ENCODE peak calls at places on chromosomes 12 and 14, in five cellular contexts. One of them, this sample, is unnamed.

GRCh38 chr14:52987042-52987441 is 36.2 kb upstream of the FERMT2 start:
- DNase-seq in fibroblast of lung: no peak
- DNase-seq in AG04449: no peak
- DNase-seq in choroid plexus epithelial cell: no peak
- DNase-seq in aorta: no peak
- DNase-seq in this sample: no peak

GRCh38 chr12:92987846-92988621 is 58.9 kb upstream of the EEA1 start:
- DNase-seq in aorta: peak
- DNase-seq in AG04449: no peak
- DNase-seq in choroid plexus epithelial cell: peak
- DNase-seq in fibroblast of lung: no peak
- DNase-seq in this sample: no peak

GRCh38 chr12:57011438-57012424 is 4.6 kb downstream of the TAC3 start:
- DNase-seq in aorta: no peak
- DNase-seq in fibroblast of lung: no peak
- DNase-seq in AG04449: no peak
- DNase-seq in choroid plexus epithelial cell: no peak
- DNase-seq in this sample: no peak

GRCh38 chr12:5593056-5593455 is 161.1 kb downstream of the NTF3 start:
- DNase-seq in choroid plexus epithelial cell: no peak
- DNase-seq in AG04449: no peak
- DNase-seq in fibroblast of lung: no peak
- DNase-seq in aorta: no peak
- DNase-seq in this sample: no peak

GRCh38 chr12:10901427-10901826 is 7.9 kb downstream of the TAS2R13 start:
- DNase-seq in AG04449: no peak
- DNase-seq in fibroblast of lung: no peak
- DNase-seq in choroid plexus epithelial cell: peak
- DNase-seq in aorta: no peak
- DNase-seq in this sample: no peak

GRCh38 chr12:109761631-109761950 is 48.0 kb downstream of the FAM222A start:
- DNase-seq in AG04449: no peak
- DNase-seq in choroid plexus epithelial cell: no peak
- DNase-seq in aorta: peak
- DNase-seq in fibroblast of lung: no peak
- DNase-seq in this sample: no peak

GRCh38 chr12:95796225-95796981 is 5.8 kb upstream of the NTN4 start:
- DNase-seq in AG04449: no peak
- DNase-seq in choroid plexus epithelial cell: peak
- DNase-seq in fibroblast of lung: no peak
- DNase-seq in aorta: no peak
- DNase-seq in this sample: no peak

GRCh38 chr12:103397536-103397935 is 98.2 kb downstream of the C12orf42 start:
- DNase-seq in AG04449: no peak
- DNase-seq in aorta: no peak
- DNase-seq in choroid plexus epithelial cell: no peak
- DNase-seq in fibroblast of lung: no peak
- DNase-seq in this sample: no peak

GRCh38 chr12:127711108-127711507 is 555.9 kb upstream of the TMEM132C start:
- DNase-seq in AG04449: no peak
- DNase-seq in aorta: no peak
- DNase-seq in choroid plexus epithelial cell: no peak
- DNase-seq in fibroblast of lung: no peak
- DNase-seq in this sample: no peak

GRCh38 chr14:50820786-50821185 is 10.2 kb downstream of the NIN start:
- DNase-seq in fibroblast of lung: no peak
- DNase-seq in AG04449: no peak
- DNase-seq in aorta: no peak
- DNase-seq in choroid plexus epithelial cell: no peak
- DNase-seq in this sample: no peak

GRCh38 chr12:80707126-80707829 is at the start of gene MYF6:
- DNase-seq in fibroblast of lung: no peak
- DNase-seq in choroid plexus epithelial cell: no peak
- DNase-seq in aorta: no peak
- DNase-seq in AG04449: no peak
- DNase-seq in this sample: no peak

GRCh38 chr12:89278862-89279261 is 73.4 kb downstream of the DUSP6 start:
- DNase-seq in choroid plexus epithelial cell: no peak
- DNase-seq in aorta: no peak
- DNase-seq in fibroblast of lung: no peak
- DNase-seq in AG04449: no peak
- DNase-seq in this sample: no peak

GRCh38 chr12:57730336-57731067 is 8.0 kb downstream of the AGAP2 start:
- DNase-seq in choroid plexus epithelial cell: no peak
- DNase-seq in fibroblast of lung: no peak
- DNase-seq in AG04449: no peak
- DNase-seq in aorta: no peak
- DNase-seq in this sample: no peak

GRCh38 chr12:46546634-46547273 is 174.2 kb upstream of the SLC38A2 start:
- DNase-seq in choroid plexus epithelial cell: peak
- DNase-seq in AG04449: no peak
- DNase-seq in aorta: no peak
- DNase-seq in fibroblast of lung: peak
- DNase-seq in this sample: no peak

GRCh38 chr14:55130194-55130550 is 1.1 kb downstream of the LGALS3 start:
- DNase-seq in aorta: peak
- DNase-seq in fibroblast of lung: peak
- DNase-seq in AG04449: no peak
- DNase-seq in choroid plexus epithelial cell: no peak
- DNase-seq in this sample: no peak

GRCh38 chr14:87081004-87081403 is 912.0 kb downstream of the GALC start:
- DNase-seq in choroid plexus epithelial cell: no peak
- DNase-seq in AG04449: no peak
- DNase-seq in fibroblast of lung: no peak
- DNase-seq in aorta: no peak
- DNase-seq in this sample: no peak

GRCh38 chr14:96156804-96157760 is 47.6 kb upstream of the BDKRB2 start:
- DNase-seq in fibroblast of lung: no peak
- DNase-seq in AG04449: no peak
- DNase-seq in choroid plexus epithelial cell: no peak
- DNase-seq in aorta: no peak
- DNase-seq in this sample: no peak

DNA sequence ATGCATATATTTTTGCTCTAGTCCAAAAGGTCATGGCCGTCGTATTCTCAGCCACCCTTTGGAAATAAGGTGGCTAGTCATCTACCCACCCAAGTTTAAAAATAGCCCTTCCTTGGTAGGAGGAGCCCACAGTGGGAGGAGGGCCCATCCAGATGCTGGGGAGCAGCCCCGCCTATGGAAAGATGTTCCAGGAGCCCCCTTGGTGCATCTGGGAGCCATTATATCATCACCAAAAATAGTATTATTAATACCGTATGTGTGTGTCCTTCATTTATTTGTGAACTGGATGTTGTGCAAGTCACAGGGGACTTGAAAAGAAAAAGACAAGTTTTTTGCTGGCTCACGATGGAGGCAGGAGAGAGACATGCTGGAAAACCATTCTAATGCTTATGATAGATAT is 34.0 kb downstream of the EMP1 start:
- DNase-seq in choroid plexus epithelial cell: no peak
- DNase-seq in aorta: no peak
- DNase-seq in AG04449: no peak
- DNase-seq in fibroblast of lung: no peak
- DNase-seq in this sample: no peak
- H3K4me3 ChIP-seq in choroid plexus epithelial cell: no peak
- H3K4me3 ChIP-seq in aorta: no peak
- H3K4me3 ChIP-seq in AG04449: no peak
- H3K4me3 ChIP-seq in fibroblast of lung: no peak
- H3K4me3 ChIP-seq in this sample: no peak

GRCh38 chr12:54472494-54473262 is 724 bp downstream of the GTSF1 start:
- DNase-seq in choroid plexus epithelial cell: no peak
- DNase-seq in AG04449: no peak
- DNase-seq in aorta: no peak
- DNase-seq in fibroblast of lung: no peak
- DNase-seq in this sample: no peak

GRCh38 chr12:54478270-54478669 is 4.9 kb upstream of the GTSF1 start:
- DNase-seq in choroid plexus epithelial cell: no peak
- DNase-seq in aorta: no peak
- DNase-seq in AG04449: no peak
- DNase-seq in fibroblast of lung: no peak
- DNase-seq in this sample: no peak

GRCh38 chr12:54471793-54472192 is 1.6 kb downstream of the GTSF1 start:
- DNase-seq in choroid plexus epithelial cell: no peak
- DNase-seq in fibroblast of lung: no peak
- DNase-seq in aorta: no peak
- DNase-seq in AG04449: no peak
- DNase-seq in this sample: no peak

GRCh38 chr12:54477259-54477658 is 3.9 kb upstream of the GTSF1 start:
- DNase-seq in AG04449: no peak
- DNase-seq in aorta: no peak
- DNase-seq in fibroblast of lung: no peak
- DNase-seq in choroid plexus epithelial cell: no peak
- DNase-seq in this sample: no peak

GRCh38 chr12:54475542-54475941 is 2.1 kb upstream of the GTSF1 start:
- DNase-seq in aorta: no peak
- DNase-seq in choroid plexus epithelial cell: peak
- DNase-seq in AG04449: no peak
- DNase-seq in fibroblast of lung: peak
- DNase-seq in this sample: no peak
- H3K4me3 ChIP-seq in aorta: no peak
- H3K4me3 ChIP-seq in choroid plexus epithelial cell: no peak
- H3K4me3 ChIP-seq in AG04449: no peak
- H3K4me3 ChIP-seq in fibroblast of lung: no peak
- H3K4me3 ChIP-seq in this sample: no peak

GRCh38 chr14:68576496-68577244 is 216.2 kb downstream of the ZFP36L1 start:
- DNase-seq in fibroblast of lung: peak
- DNase-seq in aorta: no peak
- DNase-seq in AG04449: no peak
- DNase-seq in choroid plexus epithelial cell: peak
- DNase-seq in this sample: no peak
- H3K4me3 ChIP-seq in fibroblast of lung: no peak
- H3K4me3 ChIP-seq in aorta: no peak
- H3K4me3 ChIP-seq in AG04449: no peak
- H3K4me3 ChIP-seq in choroid plexus epithelial cell: no peak
- H3K4me3 ChIP-seq in this sample: no peak

DNA sequence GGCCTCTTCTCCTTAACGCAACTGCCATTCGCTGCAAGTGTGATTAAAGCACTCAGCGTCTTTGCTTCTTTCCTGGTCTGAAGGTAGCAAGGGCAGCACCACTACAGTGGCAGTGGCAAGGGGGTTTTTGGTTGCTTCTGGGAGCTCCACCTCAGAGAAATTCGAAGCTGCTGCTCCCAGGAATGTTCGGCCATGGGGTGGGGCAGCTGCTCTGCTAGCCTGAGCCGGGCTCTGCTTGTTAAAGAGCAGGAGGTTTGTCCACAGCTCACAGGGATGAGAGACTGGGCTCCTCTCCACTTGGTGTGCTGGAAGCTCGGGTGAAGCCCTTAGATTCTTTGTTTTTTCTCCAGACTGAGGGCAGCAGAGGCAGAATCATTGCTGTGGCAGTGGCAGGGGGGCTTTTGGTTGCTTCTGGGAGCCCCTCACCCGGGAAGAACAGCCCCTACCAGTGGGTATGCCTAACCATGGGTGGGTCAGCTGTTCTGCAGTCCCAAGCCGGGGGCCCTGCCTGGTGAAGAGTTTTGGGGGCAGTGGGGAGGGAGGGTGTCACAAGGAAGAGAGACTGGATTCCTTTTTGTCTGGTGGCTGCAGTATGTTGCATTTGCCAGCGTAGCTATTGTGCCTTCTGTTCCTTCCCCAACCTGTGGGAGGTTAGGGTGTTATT is 340.2 kb downstream of the AEBP2 start:
- DNase-seq in fibroblast of lung: peak
- DNase-seq in AG04449: no peak
- DNase-seq in choroid plexus epithelial cell: peak
- DNase-seq in aorta: peak
- DNase-seq in this sample: no peak
- H3K4me3 ChIP-seq in fibroblast of lung: no peak
- H3K4me3 ChIP-seq in AG04449: no peak
- H3K4me3 ChIP-seq in choroid plexus epithelial cell: no peak
- H3K4me3 ChIP-seq in aorta: peak
- H3K4me3 ChIP-seq in this sample: no peak

GRCh38 chr12:1594295-1595025 is at the start of gene FBXL14:
- DNase-seq in choroid plexus epithelial cell: peak
- DNase-seq in aorta: peak
- DNase-seq in fibroblast of lung: peak
- DNase-seq in AG04449: no peak
- DNase-seq in this sample: no peak

GRCh38 chr12:1595026-1595561 is 713 bp upstream of the FBXL14 start:
- DNase-seq in aorta: peak
- DNase-seq in fibroblast of lung: no peak
- DNase-seq in AG04449: no peak
- DNase-seq in choroid plexus epithelial cell: peak
- DNase-seq in this sample: no peak

GRCh38 chr12:1594045-1594294 is 411 bp downstream of the FBXL14 start:
- DNase-seq in AG04449: no peak
- DNase-seq in aorta: peak
- DNase-seq in fibroblast of lung: peak
- DNase-seq in choroid plexus epithelial cell: peak
- DNase-seq in this sample: no peak

GRCh38 chr12:1593232-1594044 is 943 bp downstream of the FBXL14 start:
- DNase-seq in AG04449: no peak
- DNase-seq in aorta: peak
- DNase-seq in choroid plexus epithelial cell: peak
- DNase-seq in fibroblast of lung: peak
- DNase-seq in this sample: no peak

GRCh38 chr12:1595690-1596347 is 1.4 kb upstream of the FBXL14 start:
- DNase-seq in fibroblast of lung: peak
- DNase-seq in choroid plexus epithelial cell: no peak
- DNase-seq in AG04449: no peak
- DNase-seq in aorta: no peak
- DNase-seq in this sample: no peak
- H3K4me3 ChIP-seq in fibroblast of lung: peak
- H3K4me3 ChIP-seq in choroid plexus epithelial cell: no peak
- H3K4me3 ChIP-seq in AG04449: peak
- H3K4me3 ChIP-seq in aorta: peak
- H3K4me3 ChIP-seq in this sample: no peak